ENCODE peak calls at places on chromosomes 6 and 20, in five cellular contexts. V is fibroblast of lung, L is cardiac muscle cell, N is tibial artery, D is brain microvascular endothelial cell. H is an unnamed sample.

GRCh38 chr6:132399376-132400074 is 1.8 kb downstream of the MOXD1 start:
- DNase-seq in N (no peak), V (peak), D (peak), L (peak), H (no peak)

GRCh38 chr6:21826031-21826430 is 232.5 kb downstream of the SOX4 start:
- DNase-seq in D (peak), N (no peak), L (no peak), V (peak), H (no peak)

GRCh38 chr6:147463651-147464050 is 44.8 kb upstream of the SAMD5 start:
- DNase-seq in D (no peak), V (no peak), L (no peak), N (no peak), H (no peak)

GRCh38 chr6:46174904-46175303 is 4.1 kb upstream of the ENPP5 start:
- DNase-seq in V (no peak), D (no peak), L (no peak), N (no peak), H (peak)

GRCh38 chr6:64428186-64428585 is 792.6 kb downstream of the PHF3 start:
- DNase-seq in D (no peak), L (peak), V (no peak), N (no peak), H (no peak)

GRCh38 chr6:53041356-53041755 is 23.8 kb upstream of the FBXO9 start:
- DNase-seq in L (peak), V (peak), D (peak), N (no peak), H (no peak)

GRCh38 chr6:113690255-113690956 is 166.7 kb upstream of the MARCKS start:
- DNase-seq in L (peak), N (no peak), V (peak), D (peak), H (peak)

GRCh38 chr20:36493013-36493800 is 48.1 kb upstream of the MYL9 start:
- DNase-seq in L (no peak), V (no peak), N (no peak), D (no peak), H (peak)

GRCh38 chr6:162068340-162068739 is 659.2 kb downstream of the PRKN start:
- DNase-seq in V (no peak), N (no peak), D (no peak), L (no peak), H (no peak)

GRCh38 chr6:121844898-121845297 is 409.5 kb downstream of the GJA1 start:
- DNase-seq in D (no peak), V (no peak), L (no peak), N (no peak), H (no peak)

GRCh38 chr6:148864941-148865340 is 118.1 kb downstream of the UST start:
- DNase-seq in D (no peak), N (no peak), V (no peak), L (no peak), H (no peak)

GRCh38 chr6:135576055-135576454 is 78.5 kb upstream of the AHI1 start:
- DNase-seq in V (peak), D (peak), L (peak), N (no peak), H (no peak)

GRCh38 chr6:116218172-116218633 is 35.7 kb downstream of the TSPYL4 start:
- DNase-seq in L (peak), D (no peak), V (no peak), N (no peak), H (no peak)

GRCh38 chr20:1894471-1894950 is 696 bp upstream of the SIRPA start:
- DNase-seq in D (no peak), L (peak), N (peak), V (peak), H (peak)

GRCh38 chr6:156873654-156874380 is 96.6 kb downstream of the ARID1B start:
- DNase-seq in D (no peak), L (no peak), N (no peak), V (no peak), H (no peak)

GRCh38 chr20:46200582-46201570 is 82.8 kb downstream of the CD40 start:
- DNase-seq in N (no peak), V (no peak), D (no peak), L (peak), H (no peak)

GRCh38 chr6:15431762-15432495 is 186.1 kb downstream of the JARID2 start:
- DNase-seq in V (peak), D (peak), N (no peak), L (peak), H (no peak)

GRCh38 chr6:6057442-6058053 is 50.8 kb upstream of the NRN1 start:
- DNase-seq in D (peak), L (peak), V (peak), N (no peak), H (no peak)

GRCh38 chr6:161257778-161258457 is 15.9 kb downstream of the AGPAT4 start:
- DNase-seq in V (peak), D (peak), L (peak), N (no peak), H (no peak)

GRCh38 chr6:33815854-33816253 is 12.1 kb upstream of the MLN start:
- DNase-seq in N (no peak), L (peak), V (peak), D (peak), H (peak)

GRCh38 chr6:1347187-1347560 is 35.3 kb downstream of the FOXQ1 start:
- DNase-seq in L (no peak), N (no peak), V (no peak), D (no peak), H (no peak)

GRCh38 chr6:43171284-43172126 is 436 bp downstream of the SRF start:
- DNase-seq in D (no peak), L (no peak), N (no peak), V (no peak), H (peak)

GRCh38 chr20:63438121-63438520 is 34.3 kb downstream of the KCNQ2 start:
- DNase-seq in D (no peak), N (no peak), V (no peak), L (no peak), H (no peak)

GRCh38 chr6:36171573-36171972 is 25.0 kb upstream of the BRPF3 start:
- DNase-seq in L (no peak), V (no peak), D (no peak), N (no peak), H (no peak)

GRCh38 chr6:148653138-148653776 is 93.6 kb upstream of the UST start:
- DNase-seq in D (no peak), N (no peak), L (no peak), V (peak), H (no peak)

GRCh38 chr6:79543411-79543810 is 6.2 kb upstream of the LCA5 start:
- DNase-seq in N (no peak), D (no peak), V (no peak), L (no peak), H (no peak)

GRCh38 chr6:79543886-79544285 is 6.7 kb upstream of the LCA5 start:
- DNase-seq in L (no peak), V (no peak), D (no peak), N (no peak), H (no peak)

GRCh38 chr6:79546186-79546585 is 9.0 kb upstream of the LCA5 start:
- DNase-seq in L (peak), D (no peak), N (no peak), V (peak), H (no peak)

GRCh38 chr6:79544299-79544927 is 7.2 kb upstream of the LCA5 start:
- DNase-seq in N (no peak), V (peak), D (peak), L (peak), H (no peak)

DNA sequence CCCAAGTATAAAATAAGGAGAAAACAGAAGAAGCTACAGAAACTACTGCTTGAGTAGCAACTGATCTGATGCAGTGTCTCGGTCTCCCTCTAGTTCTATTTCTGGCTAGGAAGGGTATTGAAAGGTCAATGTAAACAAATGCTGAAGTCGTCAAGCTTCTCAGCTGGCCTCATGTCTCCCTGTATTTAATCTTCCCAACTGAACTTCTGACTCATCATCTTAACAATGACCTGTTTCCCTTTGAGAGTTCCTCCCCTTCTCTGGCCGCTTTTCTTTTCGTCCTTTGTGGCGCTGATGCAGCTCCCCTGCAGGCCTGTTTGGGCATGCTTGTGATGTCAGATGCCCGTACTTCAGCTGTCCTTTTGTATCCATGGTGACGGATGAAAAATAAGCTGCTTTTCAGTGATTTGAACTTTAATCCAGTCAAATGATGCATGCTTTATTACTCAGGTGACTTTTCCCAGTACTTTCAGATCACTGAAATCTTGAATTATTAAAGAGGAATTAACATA is 7.8 kb upstream of the LCA5 start:
- DNase-seq in D (peak), L (peak), V (peak), N (peak), H (peak)
- TF ChIP-seq CTCF in D (peak), L (peak), V (peak), N (peak), H (no peak)

GRCh38 chr20:603116-603640 is 6.9 kb downstream of the TCF15 start:
- DNase-seq in L (no peak), V (no peak), D (no peak), N (no peak), H (no peak)
- TF ChIP-seq CTCF in L (no peak), V (no peak), D (no peak), N (no peak), H (no peak)

GRCh38 chr20:3172933-3173581 is at the start of gene LZTS3:
- DNase-seq in L (peak), V (peak), N (peak), D (peak), H (peak)

GRCh38 chr20:3172126-3172932 is 1.0 kb downstream of the LZTS3 start:
- DNase-seq in L (no peak), V (no peak), N (peak), D (no peak), H (no peak)

GRCh38 chr20:3174442-3175263 is 1.3 kb upstream of the LZTS3 start:
- DNase-seq in V (no peak), L (peak), N (no peak), D (peak), H (no peak)

GRCh38 chr20:3175270-3175669 is 1.9 kb upstream of the LZTS3 start:
- DNase-seq in D (no peak), L (no peak), V (no peak), N (no peak), H (no peak)

GRCh38 chr20:3173582-3174441 is 463 bp upstream of the LZTS3 start:
- DNase-seq in L (peak), V (peak), D (peak), N (peak), H (peak)
- TF ChIP-seq CTCF in L (peak), V (no peak), D (peak), N (peak), H (peak)

DNA sequence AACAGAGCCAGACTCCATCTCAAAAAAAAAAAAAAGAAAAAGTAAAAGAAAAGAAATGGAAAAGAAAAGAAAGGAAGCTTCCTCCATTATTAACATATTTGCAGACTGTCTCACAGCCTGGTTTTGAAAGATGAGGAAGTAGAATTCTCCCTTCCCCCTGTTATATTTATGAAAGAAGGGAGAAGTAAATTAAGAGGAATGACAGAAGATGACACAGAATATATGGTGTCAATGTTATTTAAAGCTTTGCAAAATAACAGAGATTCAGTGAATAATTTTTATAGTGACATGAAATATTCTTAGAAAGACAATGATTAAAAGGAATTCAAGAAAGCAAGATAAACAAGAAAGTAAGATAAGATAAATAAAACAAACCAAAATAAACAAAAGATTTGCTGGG is 83.6 kb upstream of the PRSS16 start:
- DNase-seq in V (no peak), D (no peak), N (no peak), L (no peak), H (no peak)
- TF ChIP-seq CTCF in V (no peak), D (no peak), N (no peak), L (no peak), H (no peak)

GRCh38 chr20:13753436-13754036 is 31.2 kb downstream of the ESF1 start:
- DNase-seq in L (no peak), V (no peak), N (no peak), D (no peak), H (no peak)

GRCh38 chr20:13749811-13750210 is 34.9 kb downstream of the ESF1 start:
- DNase-seq in V (no peak), D (no peak), L (no peak), N (no peak), H (no peak)

GRCh38 chr20:13758884-13759283 is 25.8 kb downstream of the ESF1 start:
- DNase-seq in N (no peak), L (no peak), D (no peak), V (no peak), H (no peak)

GRCh38 chr20:13756551-13756950 is 28.2 kb downstream of the ESF1 start:
- DNase-seq in V (no peak), N (no peak), L (no peak), D (no peak), H (no peak)

DNA sequence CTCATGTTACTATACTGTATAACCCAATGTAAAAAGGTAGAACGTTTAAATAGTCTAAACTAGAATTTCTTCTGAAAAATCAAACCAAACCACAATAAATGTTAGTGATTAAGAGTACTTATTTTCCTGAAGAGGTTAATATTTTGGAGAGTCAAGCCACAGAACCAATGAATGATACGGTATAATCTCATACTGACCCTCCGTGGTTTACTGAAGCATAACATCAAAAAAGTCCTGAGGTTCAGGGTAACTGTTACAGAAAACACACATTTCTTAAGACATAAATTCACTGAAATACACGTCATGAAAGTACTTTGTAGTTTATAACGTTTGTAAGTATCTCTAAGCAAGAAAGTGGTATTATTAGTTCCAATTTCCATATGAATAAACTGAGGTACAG is 28.9 kb downstream of the ESF1 start:
- DNase-seq in N (no peak), V (no peak), L (peak), D (no peak), H (no peak)
- TF ChIP-seq CTCF in N (peak), V (peak), L (peak), D (no peak), H (no peak)

DNA sequence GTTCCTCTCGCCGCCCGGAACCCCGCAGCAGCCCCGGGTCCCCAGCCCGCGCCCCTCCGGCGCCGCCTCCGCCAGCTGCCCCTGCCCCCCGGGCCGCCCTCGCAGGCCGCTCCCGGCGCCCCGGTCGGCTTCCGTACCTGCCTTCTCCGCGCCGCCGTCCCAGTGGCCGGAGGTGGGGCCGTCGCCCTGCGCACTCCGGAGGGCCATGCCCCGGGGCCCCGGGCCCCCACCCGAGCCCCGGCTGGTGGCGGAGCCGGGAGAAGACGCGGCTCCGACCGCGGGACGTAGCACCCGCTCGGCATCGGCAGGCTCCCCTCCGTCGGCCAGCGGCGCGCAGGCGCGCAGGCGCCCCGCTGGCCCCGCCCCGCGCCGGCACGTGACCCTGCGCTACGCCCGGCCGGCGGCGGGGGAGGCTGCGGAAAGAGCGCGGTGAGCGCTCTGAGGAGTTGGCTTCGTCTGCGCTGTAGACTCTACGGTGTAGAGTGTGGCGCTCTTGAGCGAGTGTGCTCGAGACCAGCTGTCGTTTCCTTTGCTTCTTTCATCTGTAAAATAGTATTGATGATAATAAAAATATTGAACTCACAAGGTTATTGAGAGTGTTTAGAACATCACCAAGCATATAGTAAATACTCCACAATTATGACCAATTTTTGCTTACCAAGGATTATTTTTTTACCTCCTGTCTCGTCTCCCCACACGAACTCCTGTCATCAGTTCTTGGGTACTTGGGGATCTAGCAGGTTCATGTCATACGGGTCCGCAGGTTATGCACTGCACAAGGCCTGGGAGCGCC is at the start of gene TBC1D20:
- DNase-seq in V (peak), L (peak), N (peak), D (peak), H (peak)
- TF ChIP-seq CTCF in V (peak), L (peak), N (no peak), D (peak), H (no peak)

GRCh38 chr6:16778521-16778920 is 17.3 kb upstream of the ATXN1 start:
- DNase-seq in V (no peak), L (no peak), D (no peak), N (no peak), H (no peak)

GRCh38 chr6:16774437-16774836 is 13.2 kb upstream of the ATXN1 start:
- DNase-seq in L (no peak), N (no peak), V (no peak), D (no peak), H (no peak)

GRCh38 chr6:16773376-16773775 is 12.1 kb upstream of the ATXN1 start:
- DNase-seq in L (no peak), V (no peak), N (no peak), D (no peak), H (no peak)

GRCh38 chr6:16777794-16778193 is 16.5 kb upstream of the ATXN1 start:
- DNase-seq in V (no peak), D (no peak), N (no peak), L (no peak), H (no peak)

DNA sequence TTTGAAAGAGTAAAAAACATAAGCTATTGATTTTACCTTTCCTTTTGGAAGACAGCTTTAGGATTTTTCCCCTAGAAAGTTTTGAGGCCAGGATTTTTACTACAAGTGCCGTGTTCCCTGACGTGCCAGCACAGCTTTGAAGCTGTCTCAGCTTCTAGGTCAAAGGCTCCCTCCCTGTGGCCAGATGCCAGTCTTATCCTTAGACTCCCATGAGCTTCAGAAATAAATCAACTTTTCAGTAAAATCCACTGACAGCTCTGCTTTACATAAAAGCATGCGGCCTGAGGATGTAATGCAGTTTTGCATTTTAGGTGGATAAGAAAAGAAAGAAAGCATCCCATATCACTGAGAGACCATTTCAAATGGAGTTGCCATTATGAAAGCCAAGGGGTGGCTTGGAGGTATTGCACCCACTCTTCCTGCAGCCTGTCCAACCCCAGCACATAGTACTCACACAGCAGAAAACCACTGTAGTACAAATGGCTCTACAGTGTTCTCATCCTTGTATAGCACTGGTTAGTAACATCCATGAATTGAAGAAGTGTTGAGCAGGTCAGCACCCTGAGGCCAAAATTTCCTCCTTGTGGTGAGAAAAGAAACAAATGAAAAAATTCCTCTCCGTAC is 15.2 kb upstream of the ATXN1 start:
- DNase-seq in D (no peak), V (no peak), N (no peak), L (peak), H (no peak)
- TF ChIP-seq CTCF in D (peak), V (peak), N (no peak), L (no peak), H (no peak)

DNA sequence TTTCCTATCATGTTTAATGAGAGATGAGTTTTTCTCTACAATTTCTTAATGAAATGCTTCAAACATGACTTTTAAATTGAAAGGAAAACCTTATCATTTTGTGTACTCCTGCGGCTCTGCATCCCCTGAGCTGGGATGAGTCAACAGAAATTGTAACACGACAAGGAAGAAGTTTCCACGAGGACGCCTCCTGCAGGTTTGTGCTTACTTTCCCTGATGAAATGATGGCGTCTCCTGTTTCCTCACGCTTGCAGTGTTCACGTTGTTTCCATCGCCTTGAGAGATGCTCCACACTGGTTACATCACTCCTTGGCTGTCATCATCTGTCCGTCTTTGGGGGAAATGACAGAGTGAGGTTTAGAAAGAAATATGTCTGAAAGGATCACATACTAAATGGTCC is 233.7 kb upstream of the ZFP64 start:
- DNase-seq in V (no peak), L (peak), D (no peak), N (no peak), H (no peak)
- TF ChIP-seq CTCF in V (no peak), L (peak), D (no peak), N (no peak), H (no peak)

H was measured in activated CD8-positive, alpha-beta T cell treated with anti-CD3 and anti-CD28 coated beads for 36 hours.